ENCODE peak calls at places on chromosomes 7 and 10, in five cellular contexts. G, B, R, N and H are unnamed samples.

GRCh38 chr10:70715853-70716795 is 43.8 kb downstream of the ADAMTS14 start:
- DNase-seq in B (peak; percentile 62), N (peak; percentile 34), G (peak; percentile 43), R (no peak), H (no peak)

GRCh38 chr7:106610996-106611886 is 49.7 kb downstream of the CCDC71L start:
- DNase-seq in B (no peak), N (peak; percentile 33), R (no peak), G (no peak), H (no peak)

GRCh38 chr10:14468022-14468421 is 137.3 kb upstream of the FRMD4A start:
- DNase-seq in R (no peak), N (peak; percentile 21), G (no peak), B (no peak), H (no peak)

GRCh38 chr10:120942806-120943413 is 91.7 kb downstream of the WDR11 start:
- DNase-seq in R (peak; percentile 65), B (peak; percentile 85), N (peak; percentile 57), G (peak; percentile 85), H (no peak)

GRCh38 chr7:40586197-40586596 is 451.4 kb downstream of the SUGCT start:
- DNase-seq in N (peak; percentile 83), R (no peak), G (no peak), B (no peak), H (no peak)

GRCh38 chr10:86443936-86444335 is 77.3 kb upstream of the GRID1 start:
- DNase-seq in R (no peak), N (peak; percentile 52), B (no peak), G (no peak), H (no peak)

GRCh38 chr10:123021517-123021916 is 12.7 kb downstream of the ACADSB start:
- DNase-seq in N (no peak), G (no peak), R (no peak), B (no peak), H (no peak)

GRCh38 chr10:98309366-98310355 is 41.7 kb upstream of the LOXL4 start:
- DNase-seq in G (peak; percentile 43), R (peak; percentile 33), N (peak; percentile 87), B (peak; percentile 33), H (peak; percentile 89)

GRCh38 chr10:7364474-7364873 is 46.4 kb downstream of the SFMBT2 start:
- DNase-seq in G (no peak), B (no peak), N (no peak), R (no peak), H (no peak)

GRCh38 chr7:72196176-72196575 is 216.0 kb downstream of the CALN1 start:
- DNase-seq in N (no peak), R (no peak), G (no peak), B (no peak), H (no peak)

GRCh38 chr7:98731651-98732050 is 114.6 kb downstream of the NPTX2 start:
- DNase-seq in N (no peak), G (no peak), R (no peak), B (no peak), H (no peak)

GRCh38 chr7:135186841-135187253 is 16.3 kb upstream of the CYREN start:
- DNase-seq in B (peak; percentile 38), N (no peak), G (no peak), R (peak; percentile 51), H (no peak)

GRCh38 chr10:79400567-79401004 is 44.8 kb downstream of the ZCCHC24 start:
- DNase-seq in B (peak; percentile 79), N (no peak), G (peak; percentile 71), R (peak; percentile 74), H (peak; percentile 55)

GRCh38 chr10:109977382-109977806 is 30.4 kb upstream of the ADD3 start:
- DNase-seq in G (no peak), N (no peak), B (no peak), R (no peak), H (no peak)

GRCh38 chr7:98265841-98266271 is 13.8 kb upstream of the TECPR1 start:
- DNase-seq in R (no peak), B (no peak), N (peak; percentile 58), G (no peak), H (no peak)

GRCh38 chr10:77643795-77644468 is 6.3 kb upstream of the KCNMA1 start:
- DNase-seq in B (peak; percentile 22), R (no peak), N (peak; percentile 73), G (peak; percentile 26), H (peak; percentile 48)

GRCh38 chr7:83835424-83835823 is 186.5 kb upstream of the SEMA3E start:
- DNase-seq in B (no peak), G (no peak), R (no peak), N (no peak), H (no peak)

GRCh38 chr7:91383186-91383585 is 119.0 kb downstream of the FZD1 start:
- DNase-seq in G (no peak), N (peak; percentile 64), R (no peak), B (no peak), H (no peak)

GRCh38 chr10:86047588-86047987 is 319.0 kb downstream of the GRID1 start:
- DNase-seq in B (peak; percentile 14), G (peak; percentile 49), R (no peak), N (no peak), H (no peak)

GRCh38 chr7:29977926-29978652 is 11.5 kb downstream of the SCRN1 start:
- DNase-seq in G (no peak), B (no peak), N (no peak), R (no peak), H (no peak)

GRCh38 chr7:78066599-78066998 is 268.0 kb downstream of the PHTF2 start:
- DNase-seq in R (no peak), N (no peak), B (no peak), G (no peak), H (no peak)

GRCh38 chr7:132937286-132937685 is 144.6 kb downstream of the CHCHD3 start:
- DNase-seq in R (no peak), G (no peak), N (no peak), B (no peak), H (no peak)

GRCh38 chr10:72259491-72260214 is 14.1 kb upstream of the DDIT4 start:
- DNase-seq in R (no peak), N (peak; percentile 80), B (peak; percentile 62), G (peak; percentile 39), H (no peak)

GRCh38 chr10:125093199-125093841 is 67.0 kb downstream of the CTBP2 start:
- DNase-seq in R (no peak), G (no peak), N (peak; percentile 73), B (no peak), H (no peak)

GRCh38 chr10:83908506-83908905 is 230.8 kb upstream of the GHITM start:
- DNase-seq in B (no peak), R (no peak), N (no peak), G (no peak), H (no peak)

GRCh38 chr10:79440281-79440680 is 5.1 kb downstream of the ZCCHC24 start:
- DNase-seq in N (no peak), B (no peak), R (no peak), G (no peak), H (no peak)

GRCh38 chr7:91784469-91784868 is 96.0 kb downstream of the MTERF1 start:
- DNase-seq in N (peak; percentile 61), R (no peak), B (no peak), G (no peak), H (no peak)

GRCh38 chr10:93541402-93542357 is 24.8 kb upstream of the FFAR4 start:
- DNase-seq in G (peak; percentile 43), B (peak; percentile 29), N (peak; percentile 46), R (no peak), H (no peak)

GRCh38 chr7:137078781-137079180 is 210.3 kb downstream of the CHRM2 start:
- DNase-seq in G (no peak), B (no peak), N (no peak), R (no peak), H (no peak)

GRCh38 chr7:107661081-107661864 is 645 bp downstream of the SLC26A4 start:
- DNase-seq in N (peak; percentile 45), G (peak; percentile 73), R (peak; percentile 27), B (peak; percentile 52), H (peak; percentile 13)

GRCh38 chr10:129949411-129950335 is 14.4 kb downstream of the EBF3 start:
- DNase-seq in G (no peak), N (peak; percentile 26), R (no peak), B (no peak), H (no peak)

GRCh38 chr10:50990568-50991495 is 83.5 kb upstream of the PRKG1 start:
- DNase-seq in B (peak; percentile 11), G (peak; percentile 21), N (peak; percentile 95), R (no peak), H (no peak)

GRCh38 chr7:27423290-27423689 is 180.7 kb downstream of the EVX1 start:
- DNase-seq in N (no peak), R (no peak), G (no peak), B (no peak), H (no peak)

GRCh38 chr10:81862596-81862995 is 12.4 kb upstream of the NRG3 start:
- DNase-seq in G (no peak), B (no peak), N (no peak), R (no peak), H (no peak)

GRCh38 chr7:121313220-121313792 is 15.5 kb upstream of the WNT16 start:
- DNase-seq in R (no peak), G (no peak), B (no peak), N (no peak), H (no peak)